ENCODE peak calls at places on chromosomes 5 and 9, in seven cellular contexts. S, L, B, H, W, V and K are unnamed samples.

GRCh38 chr5:670396-671270 is 22.5 kb downstream of the TPPP start:
- DNase-seq in S (no peak), B (no peak), L (no peak), V (no peak), H (no peak), W (no peak), K (no peak)

GRCh38 chr9:96612105-96612965 is 7.3 kb downstream of the CDC14B start:
- DNase-seq in H (peak), V (no peak), S (no peak), B (peak), W (peak), L (peak), K (peak)

GRCh38 chr5:19241690-19242089 is 746.3 kb downstream of the CDH18 start:
- DNase-seq in V (no peak), S (no peak), W (no peak), L (no peak), H (no peak), B (no peak), K (peak)

GRCh38 chr5:172144931-172145869 is 42.8 kb downstream of the STK10 start:
- DNase-seq in L (no peak), W (no peak), B (no peak), H (no peak), S (no peak), V (no peak), K (no peak)

GRCh38 chr5:25181249-25181648 is 536.5 kb upstream of the CDH10 start:
- DNase-seq in V (no peak), W (no peak), L (no peak), B (no peak), S (no peak), H (no peak), K (no peak)

GRCh38 chr5:40497573-40497972 is 182.1 kb upstream of the PTGER4 start:
- DNase-seq in W (peak), H (peak), S (no peak), L (no peak), V (no peak), B (no peak), K (peak)

GRCh38 chr9:16431666-16432065 is 438.8 kb downstream of the BNC2 start:
- DNase-seq in S (no peak), L (no peak), H (no peak), B (no peak), W (no peak), V (no peak), K (no peak)

GRCh38 chr9:35669331-35670145 is 4.2 kb upstream of the CA9 start:
- DNase-seq in S (no peak), L (peak), B (no peak), W (peak), V (no peak), H (no peak), K (peak)

GRCh38 chr9:134601764-134602163 is 39.8 kb upstream of the COL5A1 start:
- DNase-seq in H (peak), S (no peak), B (no peak), V (no peak), L (no peak), W (peak), K (peak)

GRCh38 chr5:5906778-5907177 is 471.6 kb downstream of the MED10 start:
- DNase-seq in B (no peak), S (no peak), W (no peak), L (no peak), H (no peak), V (no peak), K (no peak)

GRCh38 chr5:93588586-93589347 is 5.7 kb downstream of the NR2F1 start:
- DNase-seq in H (no peak), S (no peak), B (no peak), L (no peak), W (no peak), V (no peak), K (no peak)